ENCODE peak calls at places on chromosome 19, in eight cellular contexts. R is thyroid gland, L is heart left ventricle, P is adrenal gland, N is transverse colon, F is suprapubic skin, Y is Peyer's patch, A is endothelial cell of umbilical vein. W is an unnamed sample. For H3K36me3, the result is how much of the 10 kb centered on the place peaks cover.

GRCh38 chr19:7188682-7189629 is 105.3 kb downstream of the INSR start:
- DNase-seq in R (no peak), L (no peak), P (no peak), N (no peak), F (no peak), Y (no peak), A (peak), W (no peak)

GRCh38 chr19:45913874-45914830 is at the start of gene NANOS2:
- DNase-seq in R (no peak), L (peak), P (no peak), N (no peak), F (no peak), Y (no peak), A (peak), W (no peak)

GRCh38 chr19:46192990-46193650 is 36.4 kb upstream of the IGFL1 start:
- DNase-seq in R (no peak), L (no peak), P (peak), N (no peak), F (no peak), Y (no peak), A (no peak), W (peak)

GRCh38 chr19:35306473-35307246 is 14.7 kb downstream of the MAG start:
- DNase-seq in R (no peak), L (peak), P (no peak), N (no peak), F (no peak), Y (no peak), A (no peak), W (no peak)

GRCh38 chr19:35549174-35549788 is 3.9 kb downstream of the TMEM147 start:
- DNase-seq in R (peak), L (no peak), P (peak), N (peak), F (no peak), Y (no peak), A (peak), W (peak)

GRCh38 chr19:41945135-41945766 is 13.9 kb downstream of the RABAC1 start:
- DNase-seq in R (peak), L (no peak), P (no peak), N (peak), F (no peak), Y (peak), A (no peak), W (peak)

GRCh38 chr19:34577531-34578101 is 96.1 kb downstream of the WTIP start:
- DNase-seq in R (no peak), L (no peak), P (no peak), N (no peak), F (no peak), Y (no peak), A (no peak), W (no peak)

GRCh38 chr19:22882797-22883196 is 50.7 kb downstream of the ZNF723 start:
- DNase-seq in R (no peak), L (no peak), P (no peak), N (no peak), F (no peak), Y (no peak), A (peak), W (no peak)

GRCh38 chr19:13637664-13638063 is 126.7 kb upstream of the MRI1 start:
- DNase-seq in R (no peak), L (no peak), P (no peak), N (no peak), F (no peak), Y (no peak), A (no peak), W (no peak)

GRCh38 chr19:22472180-22472637 is 50.1 kb upstream of the ZNF98 start:
- DNase-seq in R (no peak), L (no peak), P (no peak), N (no peak), F (no peak), Y (no peak), A (no peak), W (no peak)

GRCh38 chr19:13956365-13956744 is 4.0 kb downstream of the DCAF15 start:
- DNase-seq in R (no peak), L (no peak), P (no peak), N (no peak), F (no peak), Y (no peak), A (no peak), W (no peak)

GRCh38 chr19:46635920-46636761 is at the start of gene GNG8:
- DNase-seq in R (no peak), L (no peak), P (no peak), N (no peak), F (no peak), Y (no peak), A (no peak), W (no peak)

GRCh38 chr19:14528419-14529253 is 758 bp upstream of the TECR start:
- DNase-seq in R (no peak), L (no peak), P (no peak), N (no peak), F (no peak), Y (no peak), A (no peak), W (no peak)

GRCh38 chr19:15479391-15480345 is at the start of gene PGLYRP2:
- DNase-seq in R (peak), L (no peak), P (no peak), N (no peak), F (no peak), Y (no peak), A (no peak), W (peak)

GRCh38 chr19:6793411-6793810 is 20.9 kb downstream of the VAV1 start:
- DNase-seq in R (no peak), L (no peak), P (no peak), N (no peak), F (no peak), Y (no peak), A (no peak), W (peak)

GRCh38 chr19:13557756-13558398 is 51.6 kb upstream of the CACNA1A start:
- DNase-seq in R (no peak), L (no peak), P (no peak), N (peak), F (no peak), Y (no peak), A (no peak), W (no peak)

GRCh38 chr19:11296264-11296663 is 304 bp downstream of the TSPAN16 start:
- DNase-seq in R (no peak), L (no peak), P (no peak), N (no peak), F (no peak), Y (no peak), A (no peak), W (no peak)

GRCh38 chr19:42508892-42509444 is 19.3 kb downstream of the CEACAM1 start:
- DNase-seq in R (no peak), L (no peak), P (no peak), N (no peak), F (no peak), Y (no peak), A (no peak), W (no peak)

GRCh38 chr19:17246681-17247425 is 1.1 kb upstream of the NR2F6 start:
- DNase-seq in R (peak), L (peak), P (no peak), N (peak), F (no peak), Y (peak), A (no peak), W (no peak)

GRCh38 chr19:17303940-17304267 is 679 bp upstream of the ABHD8 start:
- DNase-seq in R (peak), L (no peak), P (no peak), N (no peak), F (no peak), Y (peak), A (no peak), W (no peak)

GRCh38 chr19:12859546-12859945 is 21.2 kb downstream of the MAST1 start:
- DNase-seq in R (no peak), L (no peak), P (no peak), N (no peak), F (no peak), Y (no peak), A (no peak), W (no peak)

GRCh38 chr19:6503407-6504201 is 1.5 kb upstream of the TUBB4A start:
- DNase-seq in R (no peak), L (peak), P (peak), N (no peak), F (no peak), Y (no peak), A (no peak), W (no peak)

GRCh38 chr19:43545981-43546380 is 13.0 kb downstream of the ZNF575 start:
- DNase-seq in R (no peak), L (no peak), P (no peak), N (no peak), F (no peak), Y (no peak), A (no peak), W (no peak)

GRCh38 chr19:45876411-45877197 is 9.3 kb downstream of the IRF2BP1 start:
- DNase-seq in R (no peak), L (peak), P (no peak), N (peak), F (no peak), Y (peak), A (peak), W (peak)

GRCh38 chr19:35846038-35846668 is 6.2 kb downstream of the NPHS1 start:
- DNase-seq in R (no peak), L (no peak), P (no peak), N (no peak), F (no peak), Y (no peak), A (no peak), W (no peak)

GRCh38 chr19:3768015-3768747 is 3.8 kb downstream of the RAX2 start:
- DNase-seq in R (no peak), L (no peak), P (no peak), N (no peak), F (no peak), Y (no peak), A (no peak), W (no peak)

GRCh38 chr19:10424011-10424637 is 3.8 kb downstream of the PDE4A start:
- DNase-seq in R (peak), L (peak), P (peak), N (peak), F (no peak), Y (peak), A (peak), W (peak)

GRCh38 chr19:46022431-46023310 is at the start of gene PGLYRP1:
- DNase-seq in R (no peak), L (no peak), P (peak), N (no peak), F (peak), Y (no peak), A (no peak), W (no peak)

GRCh38 chr19:55519461-55520311 is 17.2 kb downstream of the SBK2 start:
- DNase-seq in R (no peak), L (no peak), P (no peak), N (no peak), F (no peak), Y (no peak), A (no peak), W (no peak)

GRCh38 chr19:16470911-16471811 is 609 bp downstream of the EPS15L1 start:
- DNase-seq in R (no peak), L (no peak), P (no peak), N (peak), F (no peak), Y (peak), A (peak), W (no peak)

GRCh38 chr19:45175663-45176345 is 2.2 kb downstream of the TRAPPC6A start:
- DNase-seq in R (no peak), L (peak), P (no peak), N (no peak), F (no peak), Y (no peak), A (no peak), W (no peak)

GRCh38 chr19:15378529-15379082 is 981 bp downstream of the AKAP8 start:
- DNase-seq in R (peak), L (peak), P (no peak), N (peak), F (no peak), Y (peak), A (peak), W (peak)

GRCh38 chr19:42068756-42069571 is 1.0 kb downstream of the GRIK5 start:
- DNase-seq in R (peak), L (peak), P (no peak), N (no peak), F (no peak), Y (no peak), A (no peak), W (no peak)

GRCh38 chr19:40280608-40281221 is 4.4 kb downstream of the AKT2 start:
- DNase-seq in R (peak), L (no peak), P (no peak), N (peak), F (no peak), Y (peak), A (no peak), W (peak)

GRCh38 chr19:14162871-14163297 is 26.5 kb upstream of the ASF1B start:
- DNase-seq in R (no peak), L (no peak), P (no peak), N (no peak), F (no peak), Y (no peak), A (no peak), W (no peak)

GRCh38 chr19:17105548-17105947 is 30.0 kb downstream of the MYO9B start:
- DNase-seq in R (no peak), L (no peak), P (no peak), N (no peak), F (no peak), Y (no peak), A (no peak), W (no peak)

GRCh38 chr19:6242677-6243076 is 37.1 kb downstream of the MLLT1 start:
- DNase-seq in R (no peak), L (no peak), P (no peak), N (no peak), F (peak), Y (no peak), A (no peak), W (no peak)

GRCh38 chr19:38433268-38433733 is at the start of gene RYR1:
- DNase-seq in R (peak), L (peak), P (peak), N (peak), F (no peak), Y (no peak), A (no peak), W (no peak)
- H3K4me3 ChIP-seq in R (no peak), L (no peak), P (no peak), N (no peak), F (peak), Y (peak), A (no peak), W (no peak)

GRCh38 chr19:32647361-32647760 is 27.6 kb downstream of the ANKRD27 start:
- DNase-seq in R (no peak), L (no peak), P (no peak), N (no peak), F (no peak), Y (no peak), A (no peak), W (no peak)
- H3K36me3 ChIP-seq in R (under half), L (half or more), P (under half), N (under half), F (half or more), Y (half or more), A (under half), W (under half)

DNA sequence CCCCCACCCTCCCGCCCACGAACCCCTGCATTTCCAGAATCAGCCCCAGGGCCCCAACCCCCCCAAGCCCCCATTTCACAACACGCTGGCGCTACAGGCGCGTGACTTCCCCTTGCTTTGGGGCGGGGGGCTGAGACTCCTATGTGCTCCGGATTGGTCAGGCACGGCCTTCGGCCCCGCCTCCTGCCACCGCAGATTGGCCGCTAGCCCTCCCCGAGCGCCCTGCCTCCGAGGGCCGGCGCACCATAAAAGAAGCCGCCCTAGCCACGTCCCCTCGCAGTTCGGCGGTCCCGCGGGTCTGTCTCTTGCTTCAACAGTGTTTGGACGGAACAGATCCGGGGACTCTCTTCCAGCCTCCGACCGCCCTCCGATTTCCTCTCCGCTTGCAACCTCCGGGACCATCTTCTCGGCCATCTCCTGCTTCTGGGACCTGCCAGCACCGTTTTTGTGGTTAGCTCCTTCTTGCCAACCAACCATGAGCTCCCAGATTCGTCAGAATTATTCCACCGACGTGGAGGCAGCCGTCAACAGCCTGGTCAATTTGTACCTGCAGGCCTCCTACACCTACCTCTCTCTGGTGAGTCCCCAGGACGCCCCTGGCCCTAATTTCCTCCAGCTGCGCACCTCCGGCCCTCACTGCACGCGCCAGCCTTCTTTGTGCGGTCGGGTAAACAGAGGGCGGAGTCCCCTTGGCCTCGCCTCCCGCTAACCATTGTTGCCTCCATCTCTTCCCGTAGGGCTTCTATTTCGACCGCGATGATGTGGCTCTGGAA is at the start of gene FTL:
- DNase-seq in R (peak), L (peak), P (peak), N (peak), F (peak), Y (peak), A (peak), W (peak)
- TF ChIP-seq POLR2A in R (peak), L (peak), P (peak), N (peak), F (peak), Y (peak), A (peak), W (peak)

DNA sequence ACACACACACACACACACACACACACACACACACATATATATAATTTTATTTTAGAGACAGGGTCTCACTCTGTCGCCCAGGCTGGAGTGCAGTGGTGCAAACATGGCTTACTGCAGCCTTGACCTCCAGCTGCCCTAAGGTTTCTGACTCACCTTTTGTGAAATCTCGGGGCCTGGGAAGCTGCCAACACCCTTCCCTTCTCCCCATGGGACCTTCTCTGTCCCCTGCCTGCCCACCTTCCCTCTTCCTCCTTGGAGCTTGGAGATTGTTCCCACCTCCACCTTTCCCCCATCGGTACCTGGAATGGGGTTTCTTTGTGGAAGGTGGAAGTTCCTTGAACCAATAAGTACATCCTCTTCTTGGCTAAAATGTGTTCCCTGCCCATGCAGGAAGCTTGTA is 6.3 kb downstream of the ARRDC5 start:
- DNase-seq in R (no peak), L (no peak), P (peak), N (no peak), F (no peak), Y (no peak), A (no peak), W (no peak)
- H3K4me3 ChIP-seq in R (no peak), L (no peak), P (no peak), N (no peak), F (no peak), Y (no peak), A (no peak), W (no peak)

DNA sequence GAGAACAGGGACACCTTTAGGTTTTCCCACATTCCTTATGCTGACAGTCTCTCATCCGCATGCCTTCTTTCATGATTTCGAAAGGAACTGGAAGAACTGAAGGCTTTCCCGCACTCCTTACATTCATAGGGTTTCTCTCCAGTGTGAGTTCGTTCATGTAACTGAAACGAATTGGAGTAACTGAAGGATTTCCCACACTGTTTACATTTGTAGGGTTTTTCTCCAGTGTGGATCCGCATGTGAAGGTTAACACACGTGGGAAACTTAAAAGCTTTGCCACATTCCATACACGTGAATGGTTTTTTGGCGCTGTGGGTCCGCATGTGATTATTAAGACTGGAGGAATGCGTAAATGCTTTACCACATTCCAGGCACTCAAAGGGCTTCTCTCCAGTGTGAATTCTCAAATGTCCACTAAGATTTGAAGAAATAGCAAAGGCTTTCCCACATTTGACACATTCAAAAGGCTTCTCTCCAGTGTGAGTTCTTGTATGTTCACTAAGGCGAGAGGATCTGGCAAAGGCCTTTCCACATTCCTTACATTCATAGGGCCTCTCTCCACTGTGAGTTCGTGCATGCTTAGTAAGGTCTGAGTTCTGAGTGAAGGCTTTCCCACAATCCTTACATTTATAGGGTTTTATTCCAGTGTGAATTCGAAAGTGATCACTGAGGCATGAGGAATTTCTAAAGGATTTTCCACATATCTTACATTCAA is 22.0 kb downstream of the ZNF266 start:
- DNase-seq in R (no peak), L (no peak), P (no peak), N (no peak), F (no peak), Y (no peak), A (no peak), W (no peak)
- H3K36me3 ChIP-seq in R (half or more), L (half or more), P (under half), N (half or more), F (half or more), Y (half or more), A (under half), W (under half)

GRCh38 chr19:21362291-21362690 is 3.5 kb downstream of the ZNF738 start:
- DNase-seq in R (peak), L (no peak), P (no peak), N (no peak), F (no peak), Y (no peak), A (no peak), W (no peak)
- TF ChIP-seq POLR2A in R (no peak), L (no peak), P (no peak), N (no peak), F (no peak), Y (no peak), A (no peak), W (no peak)

DNA sequence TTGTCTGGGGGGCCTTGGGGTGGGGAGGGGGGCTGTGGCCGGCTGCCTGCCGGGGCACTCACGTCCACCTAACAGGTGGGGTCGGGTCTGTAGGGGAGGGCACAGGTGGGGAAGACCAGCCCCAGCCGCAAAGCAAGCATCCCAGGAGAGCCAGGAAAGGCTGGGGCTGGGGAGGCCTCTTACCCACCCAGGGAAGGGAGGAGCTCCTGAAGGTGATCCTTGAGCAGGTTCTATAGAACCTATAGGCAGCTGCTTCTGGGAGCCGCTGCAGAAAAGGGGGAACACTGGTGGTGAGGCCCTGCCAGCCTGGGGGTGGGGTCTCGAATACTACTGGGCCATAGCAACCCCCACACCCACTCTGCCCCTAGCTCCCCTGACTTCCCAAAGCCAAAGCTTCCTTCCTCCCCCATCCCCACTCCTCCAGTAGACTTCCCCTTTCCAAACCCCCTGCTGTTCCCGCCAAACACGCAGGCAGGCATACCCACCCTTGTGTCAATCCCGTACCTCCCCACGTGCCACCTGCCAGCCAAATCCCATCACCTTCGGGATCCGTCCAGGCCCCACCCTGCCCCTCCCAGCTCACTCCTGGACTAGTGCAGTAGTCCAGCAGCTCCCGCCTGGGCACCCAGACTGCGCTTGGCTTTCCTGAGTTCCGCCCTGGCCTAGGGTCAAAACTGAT is 5.6 kb downstream of the KLF16 start:
- DNase-seq in R (no peak), L (peak), P (peak), N (peak), F (no peak), Y (peak), A (no peak), W (no peak)
- H3K4me3 ChIP-seq in R (no peak), L (peak), P (no peak), N (no peak), F (peak), Y (peak), A (no peak), W (no peak)

GRCh38 chr19:18684642-18684993 is 1.1 kb downstream of the CRTC1 start:
- DNase-seq in R (no peak), L (no peak), P (no peak), N (no peak), F (no peak), Y (no peak), A (no peak), W (no peak)
- H3K36me3 ChIP-seq in R (under half), L (under half), P (under half), N (under half), F (under half), Y (under half), A (under half), W (under half)

GRCh38 chr19:1017115-1017905 is 3.6 kb downstream of the TMEM259 start:
- DNase-seq in R (no peak), L (no peak), P (no peak), N (peak), F (no peak), Y (peak), A (no peak), W (no peak)
- TF ChIP-seq POLR2A in R (no peak), L (no peak), P (no peak), N (no peak), F (no peak), Y (no peak), A (no peak), W (no peak)

W was measured in prostate gland.